ENCODE peak calls at places on chromosomes 12 and 14, in nine cellular contexts. One of them, this sample, is unnamed. For H3K27me3, the result is how much of the 10 kb centered on the place peaks cover.

GRCh38 chr12:26011099-26011498 is 52.6 kb downstream of the RASSF8 start:
- DNase-seq in CD8-positive, alpha-beta T cell: no peak
- DNase-seq in thoracic aorta: no peak
- DNase-seq in dorsolateral prefrontal cortex: no peak
- DNase-seq in fibroblast of lung: peak
- DNase-seq in H1: no peak
- DNase-seq in colonic mucosa: no peak
- DNase-seq in body of pancreas: no peak
- DNase-seq in heart right ventricle: no peak
- DNase-seq in this sample: no peak

GRCh38 chr12:13247596-13247995 is 51.1 kb downstream of the EMP1 start:
- DNase-seq in CD8-positive, alpha-beta T cell: no peak
- DNase-seq in thoracic aorta: no peak
- DNase-seq in dorsolateral prefrontal cortex: no peak
- DNase-seq in fibroblast of lung: no peak
- DNase-seq in H1: no peak
- DNase-seq in colonic mucosa: no peak
- DNase-seq in body of pancreas: no peak
- DNase-seq in heart right ventricle: no peak
- DNase-seq in this sample: no peak

GRCh38 chr14:53921027-53921426 is 35.6 kb downstream of the BMP4 start:
- DNase-seq in CD8-positive, alpha-beta T cell: no peak
- DNase-seq in thoracic aorta: no peak
- DNase-seq in dorsolateral prefrontal cortex: no peak
- DNase-seq in fibroblast of lung: no peak
- DNase-seq in H1: no peak
- DNase-seq in colonic mucosa: no peak
- DNase-seq in body of pancreas: no peak
- DNase-seq in heart right ventricle: no peak
- DNase-seq in this sample: no peak

GRCh38 chr12:17108877-17109520 is 503.0 kb upstream of the LMO3 start:
- DNase-seq in CD8-positive, alpha-beta T cell: no peak
- DNase-seq in thoracic aorta: no peak
- DNase-seq in dorsolateral prefrontal cortex: no peak
- DNase-seq in fibroblast of lung: peak
- DNase-seq in H1: no peak
- DNase-seq in colonic mucosa: no peak
- DNase-seq in body of pancreas: no peak
- DNase-seq in heart right ventricle: no peak
- DNase-seq in this sample: peak

GRCh38 chr14:35215110-35215872 is 76.9 kb upstream of the PSMA6 start:
- DNase-seq in CD8-positive, alpha-beta T cell: no peak
- DNase-seq in thoracic aorta: no peak
- DNase-seq in dorsolateral prefrontal cortex: no peak
- DNase-seq in fibroblast of lung: peak
- DNase-seq in H1: no peak
- DNase-seq in colonic mucosa: no peak
- DNase-seq in body of pancreas: no peak
- DNase-seq in heart right ventricle: no peak
- DNase-seq in this sample: peak

GRCh38 chr14:57319636-57320035 is 50.9 kb downstream of the AP5M1 start:
- DNase-seq in CD8-positive, alpha-beta T cell: no peak
- DNase-seq in thoracic aorta: no peak
- DNase-seq in dorsolateral prefrontal cortex: no peak
- DNase-seq in fibroblast of lung: no peak
- DNase-seq in H1: no peak
- DNase-seq in colonic mucosa: no peak
- DNase-seq in body of pancreas: no peak
- DNase-seq in heart right ventricle: no peak
- DNase-seq in this sample: no peak

GRCh38 chr12:6277982-6278438 is 32.5 kb upstream of the PLEKHG6 start:
- DNase-seq in CD8-positive, alpha-beta T cell: no peak
- DNase-seq in thoracic aorta: no peak
- DNase-seq in dorsolateral prefrontal cortex: no peak
- DNase-seq in fibroblast of lung: no peak
- DNase-seq in H1: no peak
- DNase-seq in colonic mucosa: peak
- DNase-seq in body of pancreas: peak
- DNase-seq in heart right ventricle: no peak
- DNase-seq in this sample: no peak

GRCh38 chr12:121417847-121418246 is 17.9 kb downstream of the RNF34 start:
- DNase-seq in CD8-positive, alpha-beta T cell: no peak
- DNase-seq in thoracic aorta: no peak
- DNase-seq in dorsolateral prefrontal cortex: no peak
- DNase-seq in fibroblast of lung: no peak
- DNase-seq in H1: no peak
- DNase-seq in colonic mucosa: no peak
- DNase-seq in body of pancreas: no peak
- DNase-seq in heart right ventricle: no peak
- DNase-seq in this sample: no peak

GRCh38 chr14:103056322-103057027 is 874 bp downstream of the CDC42BPB start:
- DNase-seq in CD8-positive, alpha-beta T cell: no peak
- DNase-seq in thoracic aorta: no peak
- DNase-seq in dorsolateral prefrontal cortex: no peak
- DNase-seq in fibroblast of lung: peak
- DNase-seq in H1: peak
- DNase-seq in colonic mucosa: peak
- DNase-seq in body of pancreas: peak
- DNase-seq in heart right ventricle: peak
- DNase-seq in this sample: no peak

GRCh38 chr12:49131051-49131972 is at the start of gene TUBA1B:
- DNase-seq in CD8-positive, alpha-beta T cell: peak
- DNase-seq in thoracic aorta: peak
- DNase-seq in dorsolateral prefrontal cortex: peak
- DNase-seq in fibroblast of lung: peak
- DNase-seq in H1: peak
- DNase-seq in colonic mucosa: peak
- DNase-seq in body of pancreas: peak
- DNase-seq in heart right ventricle: peak
- DNase-seq in this sample: no peak

GRCh38 chr12:49133014-49133413 is 1.8 kb upstream of the TUBA1B start:
- DNase-seq in CD8-positive, alpha-beta T cell: no peak
- DNase-seq in thoracic aorta: no peak
- DNase-seq in dorsolateral prefrontal cortex: no peak
- DNase-seq in fibroblast of lung: no peak
- DNase-seq in H1: no peak
- DNase-seq in colonic mucosa: no peak
- DNase-seq in body of pancreas: no peak
- DNase-seq in heart right ventricle: no peak
- DNase-seq in this sample: no peak

GRCh38 chr12:49133590-49133989 is 2.4 kb upstream of the TUBA1B start:
- DNase-seq in CD8-positive, alpha-beta T cell: no peak
- DNase-seq in thoracic aorta: no peak
- DNase-seq in dorsolateral prefrontal cortex: no peak
- DNase-seq in fibroblast of lung: no peak
- DNase-seq in H1: no peak
- DNase-seq in colonic mucosa: no peak
- DNase-seq in body of pancreas: no peak
- DNase-seq in heart right ventricle: no peak
- DNase-seq in this sample: no peak

GRCh38 chr12:49130151-49131050 is 794 bp downstream of the TUBA1B start:
- DNase-seq in CD8-positive, alpha-beta T cell: peak
- DNase-seq in thoracic aorta: peak
- DNase-seq in dorsolateral prefrontal cortex: peak
- DNase-seq in fibroblast of lung: peak
- DNase-seq in H1: peak
- DNase-seq in colonic mucosa: peak
- DNase-seq in body of pancreas: peak
- DNase-seq in heart right ventricle: peak
- DNase-seq in this sample: peak

DNA sequence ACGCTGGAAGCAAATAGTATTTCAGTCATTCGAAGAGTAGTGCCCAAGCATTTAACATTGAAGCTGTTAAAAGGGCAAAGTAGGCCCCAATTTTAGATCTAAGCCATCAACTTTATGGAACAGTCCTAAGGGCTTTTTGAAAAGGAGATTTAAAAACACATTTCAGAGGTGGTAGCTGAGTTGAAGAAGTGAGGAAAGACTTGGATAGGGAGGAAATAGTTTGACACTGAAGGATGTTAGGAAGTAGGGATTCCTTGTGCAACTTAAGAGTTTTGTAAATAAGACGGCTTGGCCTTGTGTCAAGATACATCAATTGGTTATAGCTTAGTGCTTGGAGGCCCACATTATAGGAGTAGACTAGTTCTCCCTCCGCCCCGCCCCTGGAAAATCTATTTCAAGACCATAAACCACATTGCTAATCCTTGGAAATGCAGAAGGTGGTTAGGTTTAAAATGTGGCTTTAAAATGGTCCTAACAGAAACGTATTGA is 822 bp upstream of the TUBA1B start:
- DNase-seq in CD8-positive, alpha-beta T cell: no peak
- DNase-seq in thoracic aorta: no peak
- DNase-seq in dorsolateral prefrontal cortex: peak
- DNase-seq in fibroblast of lung: peak
- DNase-seq in H1: no peak
- DNase-seq in colonic mucosa: peak
- DNase-seq in body of pancreas: no peak
- DNase-seq in heart right ventricle: no peak
- DNase-seq in this sample: no peak
- H3K4me3 ChIP-seq in CD8-positive, alpha-beta T cell: peak
- H3K4me3 ChIP-seq in thoracic aorta: peak
- H3K4me3 ChIP-seq in dorsolateral prefrontal cortex: peak
- H3K4me3 ChIP-seq in fibroblast of lung: peak
- H3K4me3 ChIP-seq in H1: no peak
- H3K4me3 ChIP-seq in colonic mucosa: peak
- H3K4me3 ChIP-seq in body of pancreas: no peak
- H3K4me3 ChIP-seq in heart right ventricle: peak
- H3K4me3 ChIP-seq in this sample: peak

GRCh38 chr12:5171701-5172100 is 128.0 kb downstream of the KCNA5 start:
- DNase-seq in CD8-positive, alpha-beta T cell: no peak
- DNase-seq in thoracic aorta: no peak
- DNase-seq in dorsolateral prefrontal cortex: no peak
- DNase-seq in fibroblast of lung: peak
- DNase-seq in H1: peak
- DNase-seq in colonic mucosa: peak
- DNase-seq in body of pancreas: peak
- DNase-seq in heart right ventricle: no peak
- DNase-seq in this sample: no peak
- TF ChIP-seq CTCF in CD8-positive, alpha-beta T cell: no peak
- TF ChIP-seq CTCF in thoracic aorta: peak
- TF ChIP-seq CTCF in dorsolateral prefrontal cortex: peak
- TF ChIP-seq CTCF in fibroblast of lung: peak
- TF ChIP-seq CTCF in H1: no peak
- TF ChIP-seq CTCF in colonic mucosa: peak
- TF ChIP-seq CTCF in body of pancreas: peak
- TF ChIP-seq CTCF in heart right ventricle: peak
- TF ChIP-seq CTCF in this sample: peak

GRCh38 chr14:21086908-21087293 is 11.6 kb downstream of the ZNF219 start:
- DNase-seq in CD8-positive, alpha-beta T cell: no peak
- DNase-seq in thoracic aorta: no peak
- DNase-seq in dorsolateral prefrontal cortex: no peak
- DNase-seq in fibroblast of lung: no peak
- DNase-seq in H1: no peak
- DNase-seq in colonic mucosa: no peak
- DNase-seq in body of pancreas: no peak
- DNase-seq in heart right ventricle: no peak
- DNase-seq in this sample: no peak
- H3K27me3 ChIP-seq in CD8-positive, alpha-beta T cell: under half
- H3K27me3 ChIP-seq in thoracic aorta: under half
- H3K27me3 ChIP-seq in dorsolateral prefrontal cortex: under half
- H3K27me3 ChIP-seq in fibroblast of lung: under half
- H3K27me3 ChIP-seq in H1: under half
- H3K27me3 ChIP-seq in colonic mucosa: under half
- H3K27me3 ChIP-seq in body of pancreas: under half
- H3K27me3 ChIP-seq in heart right ventricle: under half
- H3K27me3 ChIP-seq in this sample: under half

GRCh38 chr12:116123511-116124258 is 153.8 kb downstream of the MED13L start:
- DNase-seq in CD8-positive, alpha-beta T cell: no peak
- DNase-seq in thoracic aorta: no peak
- DNase-seq in dorsolateral prefrontal cortex: peak
- DNase-seq in fibroblast of lung: peak
- DNase-seq in H1: no peak
- DNase-seq in colonic mucosa: no peak
- DNase-seq in body of pancreas: peak
- DNase-seq in heart right ventricle: no peak
- DNase-seq in this sample: peak
- H3K4me3 ChIP-seq in CD8-positive, alpha-beta T cell: no peak
- H3K4me3 ChIP-seq in thoracic aorta: peak
- H3K4me3 ChIP-seq in dorsolateral prefrontal cortex: peak
- H3K4me3 ChIP-seq in fibroblast of lung: peak
- H3K4me3 ChIP-seq in H1: no peak
- H3K4me3 ChIP-seq in colonic mucosa: no peak
- H3K4me3 ChIP-seq in body of pancreas: no peak
- H3K4me3 ChIP-seq in heart right ventricle: peak
- H3K4me3 ChIP-seq in this sample: no peak

DNA sequence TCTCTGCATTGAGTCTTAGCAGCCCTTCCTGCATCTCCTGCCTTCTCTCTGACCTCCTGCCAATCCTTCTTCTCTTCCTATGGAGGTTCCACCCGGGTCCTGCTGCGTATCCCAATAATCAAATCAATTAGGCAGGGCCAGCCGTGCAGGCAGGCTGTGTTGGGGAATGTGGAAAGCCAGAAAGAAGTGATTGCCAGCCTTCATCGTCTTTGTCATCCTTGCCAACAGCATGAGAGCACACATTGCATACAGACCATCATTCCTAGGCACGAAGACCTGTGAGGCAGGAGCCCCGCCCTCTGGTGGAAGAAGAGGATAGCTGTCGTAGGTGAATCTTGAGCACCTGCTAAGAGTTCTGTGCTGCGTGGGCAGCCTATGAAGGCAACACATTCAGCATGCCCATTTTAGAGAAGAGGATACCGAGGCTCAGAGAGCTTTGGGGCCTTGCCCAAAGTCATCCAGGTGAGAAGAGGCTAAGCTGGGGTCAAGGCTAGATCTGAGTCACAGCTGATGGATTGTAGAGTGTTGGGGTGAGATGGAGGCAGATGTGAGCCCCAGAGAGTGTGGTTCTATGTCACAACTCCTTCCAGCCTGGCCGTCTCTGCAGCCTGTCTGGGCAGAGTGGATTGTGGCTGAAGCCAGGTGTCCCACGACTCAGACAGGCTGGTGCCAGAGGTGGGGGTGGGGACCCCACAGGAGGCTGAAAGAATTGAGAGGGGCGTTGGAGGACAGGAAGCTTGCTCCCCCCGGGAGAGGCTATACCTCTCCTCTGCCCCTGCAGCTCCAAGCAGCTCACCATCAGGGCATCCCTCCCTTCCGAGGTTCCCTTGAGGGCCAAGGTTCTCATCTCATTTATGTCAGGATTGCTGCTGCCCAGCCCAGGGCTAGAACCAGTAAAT is 12.7 kb downstream of the C14orf132 start:
- DNase-seq in CD8-positive, alpha-beta T cell: no peak
- DNase-seq in thoracic aorta: no peak
- DNase-seq in dorsolateral prefrontal cortex: no peak
- DNase-seq in fibroblast of lung: no peak
- DNase-seq in H1: peak
- DNase-seq in colonic mucosa: no peak
- DNase-seq in body of pancreas: no peak
- DNase-seq in heart right ventricle: no peak
- DNase-seq in this sample: no peak
- TF ChIP-seq CTCF in CD8-positive, alpha-beta T cell: no peak
- TF ChIP-seq CTCF in thoracic aorta: no peak
- TF ChIP-seq CTCF in dorsolateral prefrontal cortex: no peak
- TF ChIP-seq CTCF in fibroblast of lung: no peak
- TF ChIP-seq CTCF in H1: peak
- TF ChIP-seq CTCF in colonic mucosa: no peak
- TF ChIP-seq CTCF in body of pancreas: no peak
- TF ChIP-seq CTCF in heart right ventricle: no peak
- TF ChIP-seq CTCF in this sample: no peak

GRCh38 chr12:53777412-53777811 is 25.6 kb upstream of the CISTR start:
- DNase-seq in CD8-positive, alpha-beta T cell: no peak
- DNase-seq in thoracic aorta: no peak
- DNase-seq in dorsolateral prefrontal cortex: no peak
- DNase-seq in fibroblast of lung: no peak
- DNase-seq in H1: no peak
- DNase-seq in colonic mucosa: no peak
- DNase-seq in body of pancreas: no peak
- DNase-seq in heart right ventricle: no peak
- DNase-seq in this sample: no peak
- H3K27me3 ChIP-seq in CD8-positive, alpha-beta T cell: under half
- H3K27me3 ChIP-seq in thoracic aorta: under half
- H3K27me3 ChIP-seq in dorsolateral prefrontal cortex: under half
- H3K27me3 ChIP-seq in fibroblast of lung: under half
- H3K27me3 ChIP-seq in H1: under half
- H3K27me3 ChIP-seq in colonic mucosa: under half
- H3K27me3 ChIP-seq in body of pancreas: under half
- H3K27me3 ChIP-seq in heart right ventricle: half or more
- H3K27me3 ChIP-seq in this sample: under half

This sample was measured in kidney epithelial cell.